ENCODE peak calls at places on chromosomes 7 and 10, in ten cellular contexts. One of them, this sample, is unnamed.

GRCh38 chr7:131774419-131775220 is 218.2 kb upstream of the PODXL start:
- DNase-seq in non-pigmented ciliary epithelial cell: no peak
- DNase-seq in stimulated activated CD8-positive, alpha-beta memory T cell treated with anti-CD3 and anti-CD28 coated beads, Interleukin-4, amount 100 ng/mL, for 48 hours: no peak
- DNase-seq in lung: peak; percentile 13
- DNase-seq in CD4-positive, alpha-beta T cell: no peak
- DNase-seq in NCI-H2029: no peak
- DNase-seq in body of pancreas: no peak
- DNase-seq in CD4-positive, alpha-beta memory T cell: no peak
- DNase-seq in EL: no peak
- DNase-seq in choroid plexus epithelial cell: no peak
- DNase-seq in this sample: no peak

GRCh38 chr10:65328486-65328885 is 1597.3 kb upstream of the LRRTM3 start:
- DNase-seq in CD4-positive, alpha-beta memory T cell: no peak
- DNase-seq in body of pancreas: no peak
- DNase-seq in lung: no peak
- DNase-seq in non-pigmented ciliary epithelial cell: no peak
- DNase-seq in NCI-H2029: no peak
- DNase-seq in choroid plexus epithelial cell: no peak
- DNase-seq in CD4-positive, alpha-beta T cell: no peak
- DNase-seq in EL: no peak
- DNase-seq in stimulated activated CD8-positive, alpha-beta memory T cell treated with anti-CD3 and anti-CD28 coated beads, Interleukin-4, amount 100 ng/mL, for 48 hours: no peak
- DNase-seq in this sample: no peak

GRCh38 chr10:117790177-117790576 is 247.6 kb downstream of the EMX2 start:
- DNase-seq in NCI-H2029: no peak
- DNase-seq in stimulated activated CD8-positive, alpha-beta memory T cell treated with anti-CD3 and anti-CD28 coated beads, Interleukin-4, amount 100 ng/mL, for 48 hours: no peak
- DNase-seq in EL: no peak
- DNase-seq in body of pancreas: no peak
- DNase-seq in CD4-positive, alpha-beta memory T cell: no peak
- DNase-seq in CD4-positive, alpha-beta T cell: no peak
- DNase-seq in choroid plexus epithelial cell: no peak
- DNase-seq in non-pigmented ciliary epithelial cell: no peak
- DNase-seq in lung: no peak
- DNase-seq in this sample: no peak

GRCh38 chr7:149635561-149636329 is 137.6 kb downstream of the ZNF467 start:
- DNase-seq in EL: peak; percentile 22
- DNase-seq in NCI-H2029: no peak
- DNase-seq in CD4-positive, alpha-beta T cell: no peak
- DNase-seq in non-pigmented ciliary epithelial cell: no peak
- DNase-seq in lung: no peak
- DNase-seq in body of pancreas: no peak
- DNase-seq in choroid plexus epithelial cell: no peak
- DNase-seq in CD4-positive, alpha-beta memory T cell: no peak
- DNase-seq in stimulated activated CD8-positive, alpha-beta memory T cell treated with anti-CD3 and anti-CD28 coated beads, Interleukin-4, amount 100 ng/mL, for 48 hours: peak; percentile 45
- DNase-seq in this sample: no peak

GRCh38 chr10:48564466-48565150 is 40.3 kb downstream of the ARHGAP22 start:
- DNase-seq in EL: no peak
- DNase-seq in stimulated activated CD8-positive, alpha-beta memory T cell treated with anti-CD3 and anti-CD28 coated beads, Interleukin-4, amount 100 ng/mL, for 48 hours: no peak
- DNase-seq in lung: no peak
- DNase-seq in CD4-positive, alpha-beta memory T cell: no peak
- DNase-seq in choroid plexus epithelial cell: no peak
- DNase-seq in NCI-H2029: no peak
- DNase-seq in CD4-positive, alpha-beta T cell: no peak
- DNase-seq in body of pancreas: no peak
- DNase-seq in non-pigmented ciliary epithelial cell: no peak
- DNase-seq in this sample: no peak

GRCh38 chr10:48287417-48288391 is 13.2 kb upstream of the FRMPD2 start:
- DNase-seq in non-pigmented ciliary epithelial cell: no peak
- DNase-seq in EL: no peak
- DNase-seq in CD4-positive, alpha-beta memory T cell: no peak
- DNase-seq in choroid plexus epithelial cell: no peak
- DNase-seq in CD4-positive, alpha-beta T cell: no peak
- DNase-seq in body of pancreas: peak; percentile 61
- DNase-seq in stimulated activated CD8-positive, alpha-beta memory T cell treated with anti-CD3 and anti-CD28 coated beads, Interleukin-4, amount 100 ng/mL, for 48 hours: no peak
- DNase-seq in NCI-H2029: peak; percentile 42
- DNase-seq in lung: no peak
- DNase-seq in this sample: peak; percentile 24

GRCh38 chr10:114304566-114305421 is 65.7 kb downstream of the VWA2 start:
- DNase-seq in stimulated activated CD8-positive, alpha-beta memory T cell treated with anti-CD3 and anti-CD28 coated beads, Interleukin-4, amount 100 ng/mL, for 48 hours: peak; percentile 77
- DNase-seq in NCI-H2029: peak; percentile 65
- DNase-seq in CD4-positive, alpha-beta T cell: peak; percentile 68
- DNase-seq in choroid plexus epithelial cell: no peak
- DNase-seq in lung: no peak
- DNase-seq in CD4-positive, alpha-beta memory T cell: peak; percentile 68
- DNase-seq in body of pancreas: peak; percentile 61
- DNase-seq in non-pigmented ciliary epithelial cell: no peak
- DNase-seq in EL: no peak
- DNase-seq in this sample: peak; percentile 31

GRCh38 chr10:49320191-49320590 is 21.2 kb downstream of the C10orf71 start:
- DNase-seq in EL: no peak
- DNase-seq in CD4-positive, alpha-beta memory T cell: no peak
- DNase-seq in stimulated activated CD8-positive, alpha-beta memory T cell treated with anti-CD3 and anti-CD28 coated beads, Interleukin-4, amount 100 ng/mL, for 48 hours: no peak
- DNase-seq in CD4-positive, alpha-beta T cell: no peak
- DNase-seq in NCI-H2029: no peak
- DNase-seq in lung: no peak
- DNase-seq in body of pancreas: no peak
- DNase-seq in non-pigmented ciliary epithelial cell: no peak
- DNase-seq in choroid plexus epithelial cell: no peak
- DNase-seq in this sample: no peak

GRCh38 chr7:92973964-92974363 is 137.6 kb upstream of the CDK6 start:
- DNase-seq in stimulated activated CD8-positive, alpha-beta memory T cell treated with anti-CD3 and anti-CD28 coated beads, Interleukin-4, amount 100 ng/mL, for 48 hours: no peak
- DNase-seq in CD4-positive, alpha-beta T cell: no peak
- DNase-seq in EL: peak; percentile 78
- DNase-seq in choroid plexus epithelial cell: peak; percentile 19
- DNase-seq in NCI-H2029: no peak
- DNase-seq in CD4-positive, alpha-beta memory T cell: no peak
- DNase-seq in lung: no peak
- DNase-seq in body of pancreas: no peak
- DNase-seq in non-pigmented ciliary epithelial cell: peak; percentile 41
- DNase-seq in this sample: no peak

GRCh38 chr10:97532935-97533671 is 34.4 kb downstream of the UBTD1 start:
- DNase-seq in non-pigmented ciliary epithelial cell: no peak
- DNase-seq in body of pancreas: peak; percentile 20
- DNase-seq in CD4-positive, alpha-beta T cell: no peak
- DNase-seq in CD4-positive, alpha-beta memory T cell: no peak
- DNase-seq in lung: no peak
- DNase-seq in stimulated activated CD8-positive, alpha-beta memory T cell treated with anti-CD3 and anti-CD28 coated beads, Interleukin-4, amount 100 ng/mL, for 48 hours: no peak
- DNase-seq in choroid plexus epithelial cell: peak; percentile 65
- DNase-seq in NCI-H2029: no peak
- DNase-seq in EL: peak; percentile 57
- DNase-seq in this sample: no peak

GRCh38 chr7:2539031-2540028 is 16.0 kb downstream of the BRAT1 start:
- DNase-seq in body of pancreas: no peak
- DNase-seq in CD4-positive, alpha-beta T cell: no peak
- DNase-seq in stimulated activated CD8-positive, alpha-beta memory T cell treated with anti-CD3 and anti-CD28 coated beads, Interleukin-4, amount 100 ng/mL, for 48 hours: no peak
- DNase-seq in CD4-positive, alpha-beta memory T cell: no peak
- DNase-seq in lung: no peak
- DNase-seq in EL: no peak
- DNase-seq in choroid plexus epithelial cell: no peak
- DNase-seq in non-pigmented ciliary epithelial cell: no peak
- DNase-seq in NCI-H2029: no peak
- DNase-seq in this sample: no peak

GRCh38 chr10:42707229-42707628 is 68.9 kb upstream of the ZNF33B start:
- DNase-seq in lung: no peak
- DNase-seq in stimulated activated CD8-positive, alpha-beta memory T cell treated with anti-CD3 and anti-CD28 coated beads, Interleukin-4, amount 100 ng/mL, for 48 hours: no peak
- DNase-seq in body of pancreas: peak; percentile 22
- DNase-seq in non-pigmented ciliary epithelial cell: no peak
- DNase-seq in choroid plexus epithelial cell: no peak
- DNase-seq in CD4-positive, alpha-beta memory T cell: no peak
- DNase-seq in NCI-H2029: no peak
- DNase-seq in EL: no peak
- DNase-seq in CD4-positive, alpha-beta T cell: no peak
- DNase-seq in this sample: no peak

GRCh38 chr7:139232377-139232717 is 1.3 kb downstream of the UBN2 start:
- DNase-seq in NCI-H2029: no peak
- DNase-seq in stimulated activated CD8-positive, alpha-beta memory T cell treated with anti-CD3 and anti-CD28 coated beads, Interleukin-4, amount 100 ng/mL, for 48 hours: no peak
- DNase-seq in body of pancreas: no peak
- DNase-seq in CD4-positive, alpha-beta memory T cell: no peak
- DNase-seq in CD4-positive, alpha-beta T cell: no peak
- DNase-seq in non-pigmented ciliary epithelial cell: no peak
- DNase-seq in EL: no peak
- DNase-seq in choroid plexus epithelial cell: no peak
- DNase-seq in lung: no peak
- DNase-seq in this sample: no peak

GRCh38 chr7:135160098-135160857 is 10.2 kb downstream of the CYREN start:
- DNase-seq in non-pigmented ciliary epithelial cell: no peak
- DNase-seq in CD4-positive, alpha-beta memory T cell: no peak
- DNase-seq in CD4-positive, alpha-beta T cell: no peak
- DNase-seq in EL: peak; percentile 42
- DNase-seq in lung: no peak
- DNase-seq in body of pancreas: no peak
- DNase-seq in NCI-H2029: no peak
- DNase-seq in stimulated activated CD8-positive, alpha-beta memory T cell treated with anti-CD3 and anti-CD28 coated beads, Interleukin-4, amount 100 ng/mL, for 48 hours: no peak
- DNase-seq in choroid plexus epithelial cell: no peak
- DNase-seq in this sample: no peak

GRCh38 chr7:115047968-115048720 is 126.2 kb downstream of the MDFIC start:
- DNase-seq in stimulated activated CD8-positive, alpha-beta memory T cell treated with anti-CD3 and anti-CD28 coated beads, Interleukin-4, amount 100 ng/mL, for 48 hours: no peak
- DNase-seq in choroid plexus epithelial cell: peak; percentile 72
- DNase-seq in lung: no peak
- DNase-seq in body of pancreas: no peak
- DNase-seq in NCI-H2029: no peak
- DNase-seq in CD4-positive, alpha-beta memory T cell: no peak
- DNase-seq in non-pigmented ciliary epithelial cell: peak; percentile 15
- DNase-seq in EL: peak; percentile 9
- DNase-seq in CD4-positive, alpha-beta T cell: no peak
- DNase-seq in this sample: no peak

GRCh38 chr10:55146032-55146431 is 345.0 kb upstream of the PCDH15 start:
- DNase-seq in CD4-positive, alpha-beta memory T cell: no peak
- DNase-seq in choroid plexus epithelial cell: peak; percentile 85
- DNase-seq in body of pancreas: no peak
- DNase-seq in non-pigmented ciliary epithelial cell: peak; percentile 64
- DNase-seq in NCI-H2029: no peak
- DNase-seq in CD4-positive, alpha-beta T cell: no peak
- DNase-seq in lung: no peak
- DNase-seq in stimulated activated CD8-positive, alpha-beta memory T cell treated with anti-CD3 and anti-CD28 coated beads, Interleukin-4, amount 100 ng/mL, for 48 hours: no peak
- DNase-seq in EL: no peak
- DNase-seq in this sample: no peak

GRCh38 chr10:42992156-42992956 is 84.5 kb upstream of the RET start:
- DNase-seq in EL: no peak
- DNase-seq in NCI-H2029: no peak
- DNase-seq in choroid plexus epithelial cell: no peak
- DNase-seq in CD4-positive, alpha-beta memory T cell: no peak
- DNase-seq in body of pancreas: no peak
- DNase-seq in non-pigmented ciliary epithelial cell: no peak
- DNase-seq in CD4-positive, alpha-beta T cell: no peak
- DNase-seq in stimulated activated CD8-positive, alpha-beta memory T cell treated with anti-CD3 and anti-CD28 coated beads, Interleukin-4, amount 100 ng/mL, for 48 hours: no peak
- DNase-seq in lung: no peak
- DNase-seq in this sample: no peak

GRCh38 chr10:114604357-114605129 is 53.5 kb downstream of the ABLIM1 start:
- DNase-seq in choroid plexus epithelial cell: no peak
- DNase-seq in non-pigmented ciliary epithelial cell: no peak
- DNase-seq in CD4-positive, alpha-beta memory T cell: no peak
- DNase-seq in EL: no peak
- DNase-seq in NCI-H2029: no peak
- DNase-seq in stimulated activated CD8-positive, alpha-beta memory T cell treated with anti-CD3 and anti-CD28 coated beads, Interleukin-4, amount 100 ng/mL, for 48 hours: no peak
- DNase-seq in body of pancreas: no peak
- DNase-seq in lung: no peak
- DNase-seq in CD4-positive, alpha-beta T cell: no peak
- DNase-seq in this sample: no peak

GRCh38 chr10:119461380-119461779 is 81.1 kb downstream of the RGS10 start:
- DNase-seq in non-pigmented ciliary epithelial cell: no peak
- DNase-seq in lung: no peak
- DNase-seq in body of pancreas: no peak
- DNase-seq in EL: no peak
- DNase-seq in CD4-positive, alpha-beta memory T cell: no peak
- DNase-seq in NCI-H2029: no peak
- DNase-seq in stimulated activated CD8-positive, alpha-beta memory T cell treated with anti-CD3 and anti-CD28 coated beads, Interleukin-4, amount 100 ng/mL, for 48 hours: no peak
- DNase-seq in CD4-positive, alpha-beta T cell: no peak
- DNase-seq in choroid plexus epithelial cell: no peak
- DNase-seq in this sample: no peak

GRCh38 chr10:16948335-16948734 is 131.1 kb upstream of the RSU1 start:
- DNase-seq in lung: no peak
- DNase-seq in body of pancreas: no peak
- DNase-seq in NCI-H2029: no peak
- DNase-seq in CD4-positive, alpha-beta memory T cell: peak; percentile 78
- DNase-seq in CD4-positive, alpha-beta T cell: peak; percentile 47
- DNase-seq in EL: no peak
- DNase-seq in stimulated activated CD8-positive, alpha-beta memory T cell treated with anti-CD3 and anti-CD28 coated beads, Interleukin-4, amount 100 ng/mL, for 48 hours: no peak
- DNase-seq in choroid plexus epithelial cell: no peak
- DNase-seq in non-pigmented ciliary epithelial cell: no peak
- DNase-seq in this sample: no peak

GRCh38 chr7:55966851-55967250 is 2.5 kb downstream of the NIPSNAP2 start:
- DNase-seq in body of pancreas: peak; percentile 23
- DNase-seq in CD4-positive, alpha-beta T cell: no peak
- DNase-seq in non-pigmented ciliary epithelial cell: no peak
- DNase-seq in NCI-H2029: peak; percentile 15
- DNase-seq in EL: no peak
- DNase-seq in stimulated activated CD8-positive, alpha-beta memory T cell treated with anti-CD3 and anti-CD28 coated beads, Interleukin-4, amount 100 ng/mL, for 48 hours: no peak
- DNase-seq in choroid plexus epithelial cell: no peak
- DNase-seq in CD4-positive, alpha-beta memory T cell: no peak
- DNase-seq in lung: no peak
- DNase-seq in this sample: peak; percentile 13

GRCh38 chr7:73865738-73866445 is 4.9 kb downstream of the TMEM270 start:
- DNase-seq in EL: peak; percentile 66
- DNase-seq in stimulated activated CD8-positive, alpha-beta memory T cell treated with anti-CD3 and anti-CD28 coated beads, Interleukin-4, amount 100 ng/mL, for 48 hours: peak; percentile 40
- DNase-seq in CD4-positive, alpha-beta T cell: no peak
- DNase-seq in NCI-H2029: no peak
- DNase-seq in lung: no peak
- DNase-seq in CD4-positive, alpha-beta memory T cell: no peak
- DNase-seq in non-pigmented ciliary epithelial cell: no peak
- DNase-seq in body of pancreas: peak; percentile 47
- DNase-seq in choroid plexus epithelial cell: peak; percentile 80
- DNase-seq in this sample: peak; percentile 48

This sample was measured in adrenal gland.